ENCODE peak calls at places on chromosome 4, in eight cellular contexts. K is upper lobe of left lung, Z is heart left ventricle, G is breast epithelium, B is testis, F is suprapubic skin, M is lower lobe of right lung, U is upper lobe of right lung. J is an unnamed sample.

GRCh38 chr4:98474408-98474844 is 184.0 kb downstream of the TSPAN5 start:
- DNase-seq in K (no peak), Z (no peak), G (no peak), B (no peak), F (no peak), M (no peak), U (no peak), J (no peak)

GRCh38 chr4:81875962-81876650 is 404.4 kb upstream of the RASGEF1B start:
- DNase-seq in K (no peak), Z (no peak), G (no peak), B (no peak), F (no peak), M (no peak), U (no peak), J (no peak)

GRCh38 chr4:132180020-132180427 is 969.1 kb upstream of the PCDH10 start:
- DNase-seq in K (no peak), Z (no peak), G (no peak), B (no peak), F (no peak), M (no peak), U (no peak), J (no peak)

GRCh38 chr4:69833251-69833650 is 26.7 kb downstream of the SULT1E1 start:
- DNase-seq in K (no peak), Z (no peak), G (no peak), B (no peak), F (no peak), M (no peak), U (no peak), J (no peak)

GRCh38 chr4:65747386-65747785 is 77.1 kb upstream of the EPHA5 start:
- DNase-seq in K (no peak), Z (no peak), G (no peak), B (no peak), F (no peak), M (no peak), U (no peak), J (no peak)

GRCh38 chr4:105840426-105841174 is 54.7 kb upstream of the NPNT start:
- DNase-seq in K (no peak), Z (no peak), G (no peak), B (no peak), F (no peak), M (no peak), U (no peak), J (no peak)

GRCh38 chr4:121822796-121823504 is 733 bp downstream of the CCNA2 start:
- DNase-seq in K (peak; percentile 22), Z (peak; percentile 5), G (no peak), B (peak; percentile 30), F (no peak), M (peak; percentile 46), U (no peak), J (peak; percentile 24)

GRCh38 chr4:122874194-122874593 is 47.6 kb downstream of the FGF2 start:
- DNase-seq in K (no peak), Z (no peak), G (no peak), B (no peak), F (no peak), M (no peak), U (no peak), J (no peak)

GRCh38 chr4:2259036-2259540 is 2.8 kb downstream of the MXD4 start:
- DNase-seq in K (peak; percentile 20), Z (peak; percentile 9), G (peak; percentile 44), B (peak; percentile 64), F (peak; percentile 79), M (peak; percentile 44), U (peak; percentile 62), J (peak; percentile 15)

GRCh38 chr4:65422109-65422508 is 248.2 kb downstream of the EPHA5 start:
- DNase-seq in K (no peak), Z (no peak), G (no peak), B (no peak), F (no peak), M (no peak), U (no peak), J (no peak)

GRCh38 chr4:75179510-75179909 is 246.6 kb downstream of the PARM1 start:
- DNase-seq in K (no peak), Z (no peak), G (no peak), B (no peak), F (no peak), M (no peak), U (no peak), J (no peak)

GRCh38 chr4:84493092-84493850 is 5.8 kb downstream of the NKX6-1 start:
- DNase-seq in K (no peak), Z (no peak), G (no peak), B (peak; percentile 57), F (no peak), M (no peak), U (no peak), J (peak; percentile 43)

DNA sequence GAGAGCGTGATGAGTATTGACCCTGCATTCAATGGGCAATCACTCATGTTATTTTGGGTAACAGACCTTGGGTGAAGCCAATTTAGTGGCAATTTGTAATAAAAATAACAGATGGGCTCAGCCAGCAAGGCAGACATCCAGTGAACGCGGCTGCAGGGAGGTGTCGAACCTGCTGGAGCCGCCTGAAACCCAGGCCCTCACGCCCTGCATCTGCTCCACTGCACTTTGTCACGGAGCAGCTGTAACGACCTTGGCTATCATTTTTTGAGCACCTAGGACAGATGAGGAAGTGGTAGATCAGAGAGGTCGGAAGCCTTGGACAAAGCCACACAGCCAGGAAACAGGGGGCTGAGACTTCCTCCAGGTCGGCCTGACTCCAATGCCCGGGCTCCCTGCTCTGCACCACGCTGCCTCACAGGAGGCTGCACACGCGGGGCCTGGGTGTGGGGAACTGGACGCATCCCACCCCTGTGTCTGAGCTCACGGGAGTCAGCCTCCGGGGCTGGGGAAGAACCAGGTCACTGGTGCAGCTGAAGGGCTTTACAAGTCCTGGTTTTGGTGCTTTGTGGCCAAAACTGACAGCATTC is 19.4 kb downstream of the HMX1 start:
- DNase-seq in K (no peak), Z (no peak), G (no peak), B (no peak), F (no peak), M (peak; percentile 24), U (no peak), J (no peak)
- H3K27me3 ChIP-seq in K (no peaks in the 10 kb centered on the region), Z (peaks cover 54% of the 10 kb centered on the region), G (peaks cover 3% of the 10 kb centered on the region), B (no peaks in the 10 kb centered on the region), F (peaks cover 94% of the 10 kb centered on the region), M (peaks cover 78% of the 10 kb centered on the region), U (peaks cover 72% of the 10 kb centered on the region), J (no peaks in the 10 kb centered on the region)

GRCh38 chr4:4859799-4860380 is 425 bp downstream of the MSX1 start:
- DNase-seq in K (no peak), Z (no peak), G (no peak), B (no peak), F (no peak), M (no peak), U (no peak), J (no peak)

GRCh38 chr4:4857001-4857808 is 2.3 kb upstream of the MSX1 start:
- DNase-seq in K (no peak), Z (no peak), G (no peak), B (no peak), F (peak; percentile 52), M (no peak), U (peak; percentile 16), J (no peak)

GRCh38 chr4:4857809-4858508 is 1.5 kb upstream of the MSX1 start:
- DNase-seq in K (no peak), Z (no peak), G (no peak), B (no peak), F (no peak), M (no peak), U (peak; percentile 43), J (no peak)

GRCh38 chr4:4859010-4859798 is at the start of gene MSX1:
- DNase-seq in K (peak; percentile 88), Z (peak; percentile 89), G (peak; percentile 77), B (peak; percentile 91), F (peak; percentile 94), M (peak; percentile 87), U (peak; percentile 91), J (peak; percentile 82)

GRCh38 chr4:4858527-4858926 is 938 bp upstream of the MSX1 start:
- DNase-seq in K (no peak), Z (no peak), G (no peak), B (no peak), F (no peak), M (no peak), U (peak; percentile 8), J (no peak)
- H3K27me3 ChIP-seq in K (peaks cover 9% of the 10 kb centered on the region), Z (peaks cover 76% of the 10 kb centered on the region), G (no peaks in the 10 kb centered on the region), B (peaks cover 14% of the 10 kb centered on the region), F (peaks cover 100% of the 10 kb centered on the region), M (peaks cover 91% of the 10 kb centered on the region), U (peaks cover 94% of the 10 kb centered on the region), J (no peaks in the 10 kb centered on the region)

DNA sequence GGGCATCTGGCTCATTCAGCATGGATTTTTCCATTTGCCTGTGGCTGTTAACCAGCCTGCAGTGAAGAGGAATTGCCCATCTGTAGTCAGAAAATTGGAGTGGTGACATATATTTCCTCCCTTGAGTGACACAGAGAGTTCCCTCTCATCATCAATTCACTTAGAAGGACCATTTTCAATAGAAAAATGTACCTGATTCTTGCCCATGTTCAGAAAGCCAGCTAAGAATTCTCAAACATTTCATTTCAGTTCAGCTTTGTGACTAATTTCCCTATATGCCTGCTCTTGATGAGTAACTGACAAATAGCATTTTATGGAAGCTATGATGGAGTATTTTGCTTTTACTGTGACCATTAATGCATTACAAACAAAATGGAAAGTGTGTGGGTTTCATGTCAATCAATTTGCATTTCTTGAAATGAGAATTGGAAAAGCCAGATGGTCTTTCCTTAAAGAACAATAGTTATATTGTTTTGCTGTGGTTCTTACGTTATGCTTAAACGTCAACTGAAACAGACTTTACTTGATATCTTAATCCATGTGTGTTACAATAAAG is 155.9 kb downstream of the NWD2 start:
- DNase-seq in K (no peak), Z (no peak), G (no peak), B (no peak), F (no peak), M (no peak), U (no peak), J (no peak)
- H3K27me3 ChIP-seq in K (no peaks in the 10 kb centered on the region), Z (no peaks in the 10 kb centered on the region), G (no peaks in the 10 kb centered on the region), B (no peaks in the 10 kb centered on the region), F (no peaks in the 10 kb centered on the region), M (no peaks in the 10 kb centered on the region), U (no peaks in the 10 kb centered on the region), J (no peaks in the 10 kb centered on the region)

GRCh38 chr4:170705907-170706306 is 616.2 kb upstream of the AADAT start:
- DNase-seq in K (no peak), Z (no peak), G (no peak), B (no peak), F (no peak), M (no peak), U (no peak), J (no peak)

GRCh38 chr4:170698334-170698733 is 608.6 kb upstream of the AADAT start:
- DNase-seq in K (no peak), Z (no peak), G (no peak), B (no peak), F (no peak), M (no peak), U (no peak), J (no peak)

GRCh38 chr4:170697045-170697444 is 607.3 kb upstream of the AADAT start:
- DNase-seq in K (no peak), Z (no peak), G (no peak), B (no peak), F (no peak), M (no peak), U (no peak), J (no peak)

GRCh38 chr4:170697845-170698244 is 608.1 kb upstream of the AADAT start:
- DNase-seq in K (no peak), Z (no peak), G (no peak), B (no peak), F (no peak), M (no peak), U (no peak), J (no peak)

DNA sequence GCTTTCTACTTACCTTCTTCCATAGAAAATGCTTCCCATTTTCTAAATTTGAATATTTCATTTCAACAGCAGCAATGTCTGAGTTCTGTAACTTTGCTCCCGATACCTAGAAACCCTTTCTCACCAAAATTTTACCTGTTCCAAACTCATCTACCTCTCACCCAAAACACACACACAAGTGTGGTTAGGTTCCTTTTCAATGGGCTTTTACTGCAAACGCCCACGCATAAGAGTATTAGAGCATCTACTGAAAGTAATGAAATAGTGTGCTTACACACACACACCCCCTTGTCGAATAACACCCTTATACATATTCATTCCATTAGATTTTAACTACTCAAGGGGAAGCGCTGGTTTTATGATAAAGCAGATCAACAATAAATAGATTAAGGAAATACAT is 610.3 kb upstream of the AADAT start:
- DNase-seq in K (no peak), Z (no peak), G (no peak), B (no peak), F (no peak), M (no peak), U (no peak), J (no peak)
- H3K27me3 ChIP-seq in K (no peaks in the 10 kb centered on the region), Z (no peaks in the 10 kb centered on the region), G (no peaks in the 10 kb centered on the region), B (no peaks in the 10 kb centered on the region), F (no peaks in the 10 kb centered on the region), M (no peaks in the 10 kb centered on the region), U (no peaks in the 10 kb centered on the region), J (no peaks in the 10 kb centered on the region)

J was measured in body of pancreas.